ENCODE peak calls at places on chromosomes 1 and 21, in ten cellular contexts. One of them, this sample, is unnamed.
A peak's percentile ranks its signal among the peaks of the same experiment; 100 is the strongest.

GRCh38 chr1:47948126-47948525 is 49.1 kb downstream of the TRABD2B start:
- DNase-seq in cardiac muscle cell: peak; percentile 36
- DNase-seq in BE2C: no peak
- DNase-seq in right lobe of liver: peak; percentile 77
- DNase-seq in fibroblast of mammary gland: peak; percentile 23
- DNase-seq in CD4-positive, alpha-beta T cell: no peak
- DNase-seq in GM10248: no peak
- DNase-seq in CD8-positive, alpha-beta T cell: no peak
- DNase-seq in GM06990: no peak
- DNase-seq in prostate gland: no peak
- DNase-seq in this sample: no peak

GRCh38 chr1:208201241-208201640 is 42.9 kb downstream of the PLXNA2 start:
- DNase-seq in BE2C: peak; percentile 29
- DNase-seq in right lobe of liver: no peak
- DNase-seq in CD4-positive, alpha-beta T cell: no peak
- DNase-seq in prostate gland: no peak
- DNase-seq in fibroblast of mammary gland: peak; percentile 97
- DNase-seq in GM10248: no peak
- DNase-seq in GM06990: no peak
- DNase-seq in CD8-positive, alpha-beta T cell: no peak
- DNase-seq in cardiac muscle cell: peak; percentile 91
- DNase-seq in this sample: peak; percentile 98

GRCh38 chr1:1618396-1619068 is 3.2 kb downstream of the MIB2 start:
- DNase-seq in CD8-positive, alpha-beta T cell: peak; percentile 11
- DNase-seq in GM10248: no peak
- DNase-seq in BE2C: no peak
- DNase-seq in GM06990: no peak
- DNase-seq in CD4-positive, alpha-beta T cell: no peak
- DNase-seq in fibroblast of mammary gland: no peak
- DNase-seq in cardiac muscle cell: no peak
- DNase-seq in prostate gland: no peak
- DNase-seq in right lobe of liver: no peak
- DNase-seq in this sample: no peak

GRCh38 chr1:61654067-61654466 is 70.9 kb downstream of the TM2D1 start:
- DNase-seq in GM10248: no peak
- DNase-seq in GM06990: peak; percentile 3
- DNase-seq in CD8-positive, alpha-beta T cell: no peak
- DNase-seq in cardiac muscle cell: no peak
- DNase-seq in fibroblast of mammary gland: no peak
- DNase-seq in right lobe of liver: no peak
- DNase-seq in BE2C: no peak
- DNase-seq in prostate gland: no peak
- DNase-seq in CD4-positive, alpha-beta T cell: no peak
- DNase-seq in this sample: no peak

GRCh38 chr1:199512037-199512710 is 515.3 kb upstream of the NR5A2 start:
- DNase-seq in CD8-positive, alpha-beta T cell: no peak
- DNase-seq in right lobe of liver: no peak
- DNase-seq in BE2C: no peak
- DNase-seq in cardiac muscle cell: no peak
- DNase-seq in GM06990: no peak
- DNase-seq in CD4-positive, alpha-beta T cell: no peak
- DNase-seq in prostate gland: no peak
- DNase-seq in GM10248: no peak
- DNase-seq in fibroblast of mammary gland: no peak
- DNase-seq in this sample: no peak

GRCh38 chr21:28742527-28742926 is 250.2 kb downstream of the LTN1 start:
- DNase-seq in BE2C: no peak
- DNase-seq in fibroblast of mammary gland: peak; percentile 74
- DNase-seq in GM06990: no peak
- DNase-seq in prostate gland: no peak
- DNase-seq in CD8-positive, alpha-beta T cell: no peak
- DNase-seq in cardiac muscle cell: peak; percentile 72
- DNase-seq in CD4-positive, alpha-beta T cell: no peak
- DNase-seq in GM10248: no peak
- DNase-seq in right lobe of liver: no peak
- DNase-seq in this sample: peak; percentile 33

GRCh38 chr1:214451591-214451990 is 99.8 kb downstream of the PTPN14 start:
- DNase-seq in right lobe of liver: no peak
- DNase-seq in cardiac muscle cell: no peak
- DNase-seq in prostate gland: no peak
- DNase-seq in CD4-positive, alpha-beta T cell: no peak
- DNase-seq in fibroblast of mammary gland: peak; percentile 92
- DNase-seq in BE2C: no peak
- DNase-seq in GM10248: no peak
- DNase-seq in CD8-positive, alpha-beta T cell: no peak
- DNase-seq in GM06990: no peak
- DNase-seq in this sample: no peak

GRCh38 chr1:117087686-117088085 is 27.6 kb downstream of the TTF2 start:
- DNase-seq in fibroblast of mammary gland: no peak
- DNase-seq in CD4-positive, alpha-beta T cell: no peak
- DNase-seq in BE2C: no peak
- DNase-seq in right lobe of liver: no peak
- DNase-seq in GM06990: no peak
- DNase-seq in prostate gland: no peak
- DNase-seq in GM10248: no peak
- DNase-seq in cardiac muscle cell: no peak
- DNase-seq in CD8-positive, alpha-beta T cell: no peak
- DNase-seq in this sample: no peak

GRCh38 chr1:184163674-184164470 is 112.3 kb downstream of the TSEN15 start:
- DNase-seq in fibroblast of mammary gland: peak; percentile 86
- DNase-seq in BE2C: no peak
- DNase-seq in prostate gland: no peak
- DNase-seq in CD4-positive, alpha-beta T cell: no peak
- DNase-seq in GM10248: peak; percentile 68
- DNase-seq in CD8-positive, alpha-beta T cell: no peak
- DNase-seq in cardiac muscle cell: peak; percentile 29
- DNase-seq in right lobe of liver: no peak
- DNase-seq in GM06990: peak; percentile 40
- DNase-seq in this sample: peak; percentile 55

GRCh38 chr1:183600136-183600535 is 9.9 kb upstream of the NCF2 start:
- DNase-seq in fibroblast of mammary gland: peak; percentile 97
- DNase-seq in right lobe of liver: no peak
- DNase-seq in cardiac muscle cell: peak; percentile 87
- DNase-seq in BE2C: no peak
- DNase-seq in prostate gland: no peak
- DNase-seq in CD4-positive, alpha-beta T cell: no peak
- DNase-seq in GM06990: no peak
- DNase-seq in CD8-positive, alpha-beta T cell: no peak
- DNase-seq in GM10248: no peak
- DNase-seq in this sample: peak; percentile 84

GRCh38 chr1:6269997-6270401 is 9.1 kb upstream of the GPR153 start:
- DNase-seq in GM06990: no peak
- DNase-seq in cardiac muscle cell: no peak
- DNase-seq in BE2C: no peak
- DNase-seq in fibroblast of mammary gland: no peak
- DNase-seq in CD8-positive, alpha-beta T cell: no peak
- DNase-seq in CD4-positive, alpha-beta T cell: no peak
- DNase-seq in GM10248: no peak
- DNase-seq in prostate gland: no peak
- DNase-seq in right lobe of liver: no peak
- DNase-seq in this sample: no peak

GRCh38 chr1:202592141-202592540 is 118.1 kb downstream of the SYT2 start:
- DNase-seq in prostate gland: no peak
- DNase-seq in GM06990: no peak
- DNase-seq in CD4-positive, alpha-beta T cell: no peak
- DNase-seq in right lobe of liver: no peak
- DNase-seq in BE2C: peak; percentile 28
- DNase-seq in fibroblast of mammary gland: no peak
- DNase-seq in CD8-positive, alpha-beta T cell: no peak
- DNase-seq in GM10248: no peak
- DNase-seq in cardiac muscle cell: no peak
- DNase-seq in this sample: no peak

GRCh38 chr1:47818682-47819502 is 178.3 kb downstream of the TRABD2B start:
- DNase-seq in right lobe of liver: no peak
- DNase-seq in GM10248: no peak
- DNase-seq in fibroblast of mammary gland: no peak
- DNase-seq in GM06990: no peak
- DNase-seq in CD8-positive, alpha-beta T cell: no peak
- DNase-seq in prostate gland: no peak
- DNase-seq in CD4-positive, alpha-beta T cell: no peak
- DNase-seq in BE2C: no peak
- DNase-seq in cardiac muscle cell: peak; percentile 37
- DNase-seq in this sample: peak; percentile 32

GRCh38 chr1:174364996-174365760 is 82.6 kb upstream of the GPR52 start:
- DNase-seq in GM10248: no peak
- DNase-seq in CD4-positive, alpha-beta T cell: no peak
- DNase-seq in GM06990: no peak
- DNase-seq in CD8-positive, alpha-beta T cell: no peak
- DNase-seq in right lobe of liver: no peak
- DNase-seq in BE2C: no peak
- DNase-seq in cardiac muscle cell: no peak
- DNase-seq in fibroblast of mammary gland: no peak
- DNase-seq in prostate gland: no peak
- DNase-seq in this sample: no peak

GRCh38 chr1:41529621-41530395 is 45.3 kb upstream of the EDN2 start:
- DNase-seq in GM06990: no peak
- DNase-seq in BE2C: no peak
- DNase-seq in GM10248: no peak
- DNase-seq in right lobe of liver: peak; percentile 33
- DNase-seq in CD4-positive, alpha-beta T cell: no peak
- DNase-seq in cardiac muscle cell: no peak
- DNase-seq in fibroblast of mammary gland: no peak
- DNase-seq in CD8-positive, alpha-beta T cell: no peak
- DNase-seq in prostate gland: no peak
- DNase-seq in this sample: no peak
- TF ChIP-seq CTCF in GM06990: no peak
- TF ChIP-seq CTCF in BE2C: no peak
- TF ChIP-seq CTCF in GM10248: no peak
- TF ChIP-seq CTCF in right lobe of liver: no peak
- TF ChIP-seq CTCF in CD4-positive, alpha-beta T cell: no peak
- TF ChIP-seq CTCF in cardiac muscle cell: no peak
- TF ChIP-seq CTCF in fibroblast of mammary gland: no peak
- TF ChIP-seq CTCF in CD8-positive, alpha-beta T cell: no peak
- TF ChIP-seq CTCF in prostate gland: no peak
- TF ChIP-seq CTCF in this sample: no peak

GRCh38 chr21:35603471-35603870 is 456.9 kb downstream of the SETD4 start:
- DNase-seq in GM10248: no peak
- DNase-seq in GM06990: no peak
- DNase-seq in fibroblast of mammary gland: no peak
- DNase-seq in CD8-positive, alpha-beta T cell: no peak
- DNase-seq in right lobe of liver: no peak
- DNase-seq in BE2C: no peak
- DNase-seq in cardiac muscle cell: no peak
- DNase-seq in prostate gland: no peak
- DNase-seq in CD4-positive, alpha-beta T cell: no peak
- DNase-seq in this sample: no peak
- TF ChIP-seq CTCF in GM10248: no peak
- TF ChIP-seq CTCF in GM06990: no peak
- TF ChIP-seq CTCF in fibroblast of mammary gland: no peak
- TF ChIP-seq CTCF in CD8-positive, alpha-beta T cell: no peak
- TF ChIP-seq CTCF in right lobe of liver: no peak
- TF ChIP-seq CTCF in BE2C: no peak
- TF ChIP-seq CTCF in cardiac muscle cell: no peak
- TF ChIP-seq CTCF in prostate gland: no peak
- TF ChIP-seq CTCF in CD4-positive, alpha-beta T cell: no peak
- TF ChIP-seq CTCF in this sample: peak; percentile 19

GRCh38 chr1:88134983-88135921 is 548.8 kb upstream of the PKN2 start:
- DNase-seq in right lobe of liver: no peak
- DNase-seq in GM06990: no peak
- DNase-seq in cardiac muscle cell: no peak
- DNase-seq in BE2C: no peak
- DNase-seq in fibroblast of mammary gland: no peak
- DNase-seq in CD8-positive, alpha-beta T cell: no peak
- DNase-seq in GM10248: no peak
- DNase-seq in prostate gland: no peak
- DNase-seq in CD4-positive, alpha-beta T cell: no peak
- DNase-seq in this sample: no peak

GRCh38 chr1:88141499-88142074 is 542.5 kb upstream of the PKN2 start:
- DNase-seq in BE2C: no peak
- DNase-seq in CD4-positive, alpha-beta T cell: no peak
- DNase-seq in GM06990: no peak
- DNase-seq in fibroblast of mammary gland: no peak
- DNase-seq in GM10248: no peak
- DNase-seq in prostate gland: no peak
- DNase-seq in CD8-positive, alpha-beta T cell: no peak
- DNase-seq in right lobe of liver: no peak
- DNase-seq in cardiac muscle cell: no peak
- DNase-seq in this sample: no peak

GRCh38 chr1:88145752-88146151 is 538.3 kb upstream of the PKN2 start:
- DNase-seq in GM06990: no peak
- DNase-seq in CD4-positive, alpha-beta T cell: no peak
- DNase-seq in cardiac muscle cell: no peak
- DNase-seq in GM10248: no peak
- DNase-seq in prostate gland: no peak
- DNase-seq in right lobe of liver: no peak
- DNase-seq in fibroblast of mammary gland: no peak
- DNase-seq in BE2C: no peak
- DNase-seq in CD8-positive, alpha-beta T cell: no peak
- DNase-seq in this sample: no peak

GRCh38 chr1:88140325-88140724 is 543.7 kb upstream of the PKN2 start:
- DNase-seq in CD8-positive, alpha-beta T cell: no peak
- DNase-seq in GM06990: no peak
- DNase-seq in right lobe of liver: no peak
- DNase-seq in fibroblast of mammary gland: no peak
- DNase-seq in BE2C: no peak
- DNase-seq in CD4-positive, alpha-beta T cell: no peak
- DNase-seq in prostate gland: no peak
- DNase-seq in cardiac muscle cell: no peak
- DNase-seq in GM10248: no peak
- DNase-seq in this sample: no peak
- TF ChIP-seq CTCF in CD8-positive, alpha-beta T cell: no peak
- TF ChIP-seq CTCF in GM06990: no peak
- TF ChIP-seq CTCF in right lobe of liver: no peak
- TF ChIP-seq CTCF in fibroblast of mammary gland: no peak
- TF ChIP-seq CTCF in BE2C: no peak
- TF ChIP-seq CTCF in CD4-positive, alpha-beta T cell: no peak
- TF ChIP-seq CTCF in prostate gland: no peak
- TF ChIP-seq CTCF in cardiac muscle cell: no peak
- TF ChIP-seq CTCF in GM10248: no peak
- TF ChIP-seq CTCF in this sample: no peak

GRCh38 chr1:33653226-33653625 is 180.8 kb downstream of the ZSCAN20 start:
- DNase-seq in cardiac muscle cell: no peak
- DNase-seq in right lobe of liver: no peak
- DNase-seq in GM06990: no peak
- DNase-seq in prostate gland: no peak
- DNase-seq in BE2C: no peak
- DNase-seq in fibroblast of mammary gland: no peak
- DNase-seq in CD4-positive, alpha-beta T cell: no peak
- DNase-seq in GM10248: no peak
- DNase-seq in CD8-positive, alpha-beta T cell: no peak
- DNase-seq in this sample: no peak

GRCh38 chr1:33657833-33658232 is 185.4 kb downstream of the ZSCAN20 start:
- DNase-seq in BE2C: no peak
- DNase-seq in CD8-positive, alpha-beta T cell: no peak
- DNase-seq in CD4-positive, alpha-beta T cell: no peak
- DNase-seq in cardiac muscle cell: no peak
- DNase-seq in fibroblast of mammary gland: no peak
- DNase-seq in GM06990: no peak
- DNase-seq in GM10248: no peak
- DNase-seq in right lobe of liver: no peak
- DNase-seq in prostate gland: no peak
- DNase-seq in this sample: no peak

GRCh38 chr1:33655496-33655895 is 183.1 kb downstream of the ZSCAN20 start:
- DNase-seq in CD4-positive, alpha-beta T cell: no peak
- DNase-seq in BE2C: no peak
- DNase-seq in right lobe of liver: no peak
- DNase-seq in GM10248: no peak
- DNase-seq in GM06990: no peak
- DNase-seq in prostate gland: no peak
- DNase-seq in cardiac muscle cell: no peak
- DNase-seq in CD8-positive, alpha-beta T cell: no peak
- DNase-seq in fibroblast of mammary gland: no peak
- DNase-seq in this sample: no peak

GRCh38 chr1:33656467-33656866 is 184.0 kb downstream of the ZSCAN20 start:
- DNase-seq in cardiac muscle cell: no peak
- DNase-seq in CD8-positive, alpha-beta T cell: no peak
- DNase-seq in right lobe of liver: no peak
- DNase-seq in fibroblast of mammary gland: no peak
- DNase-seq in BE2C: no peak
- DNase-seq in prostate gland: no peak
- DNase-seq in CD4-positive, alpha-beta T cell: no peak
- DNase-seq in GM06990: no peak
- DNase-seq in GM10248: no peak
- DNase-seq in this sample: no peak

GRCh38 chr1:33654267-33654832 is 181.9 kb downstream of the ZSCAN20 start:
- DNase-seq in BE2C: no peak
- DNase-seq in right lobe of liver: no peak
- DNase-seq in fibroblast of mammary gland: peak; percentile 28
- DNase-seq in prostate gland: no peak
- DNase-seq in GM06990: no peak
- DNase-seq in CD8-positive, alpha-beta T cell: no peak
- DNase-seq in CD4-positive, alpha-beta T cell: no peak
- DNase-seq in GM10248: no peak
- DNase-seq in cardiac muscle cell: peak; percentile 17
- DNase-seq in this sample: no peak
- TF ChIP-seq CTCF in BE2C: peak; percentile 9
- TF ChIP-seq CTCF in right lobe of liver: peak; percentile 28
- TF ChIP-seq CTCF in fibroblast of mammary gland: peak; percentile 46
- TF ChIP-seq CTCF in prostate gland: peak; percentile 35
- TF ChIP-seq CTCF in GM06990: no peak
- TF ChIP-seq CTCF in CD8-positive, alpha-beta T cell: no peak
- TF ChIP-seq CTCF in CD4-positive, alpha-beta T cell: no peak
- TF ChIP-seq CTCF in GM10248: peak; percentile 19
- TF ChIP-seq CTCF in cardiac muscle cell: peak; percentile 22
- TF ChIP-seq CTCF in this sample: peak; percentile 45

This sample was measured in brain microvascular endothelial cell.